ENCODE peak calls at places on chromosome 1, in four cellular contexts. U is GM12878, Q is K562, O is HepG2. P is an unnamed sample.

GRCh38 chr1:25780318-25781129 is 19.5 kb upstream of the SELENON start:
- DNase-seq in U (no peak), O (peak), Q (no peak), P (no peak)

GRCh38 chr1:152873495-152873894 is 4.6 kb upstream of the SMCP start:
- DNase-seq in Q (no peak), O (no peak), U (no peak), P (no peak)

GRCh38 chr1:27539901-27540861 is 50.2 kb upstream of the WASF2 start:
- DNase-seq in Q (no peak), O (no peak), U (no peak), P (no peak)

GRCh38 chr1:2274968-2275475 is 46.9 kb downstream of the SKI start:
- DNase-seq in U (no peak), O (no peak), Q (no peak), P (no peak)

GRCh38 chr1:172145231-172145651 is 275.2 kb upstream of the C1orf105 start:
- DNase-seq in Q (no peak), U (no peak), O (no peak), P (peak)

GRCh38 chr1:24728982-24729381 is 16.3 kb upstream of the CLIC4 start:
- DNase-seq in O (no peak), U (no peak), Q (no peak), P (no peak)

GRCh38 chr1:149978547-149979023 is 31.9 kb downstream of the OTUD7B start:
- DNase-seq in O (peak), Q (no peak), U (no peak), P (no peak)

GRCh38 chr1:119974013-119974412 is 77.7 kb upstream of the ADAM30 start:
- DNase-seq in O (no peak), Q (no peak), U (no peak), P (no peak)

GRCh38 chr1:175338447-175339135 is 146.0 kb upstream of the KIAA0040 start:
- DNase-seq in U (no peak), O (peak), Q (peak), P (peak)

GRCh38 chr1:18901952-18902522 is 318 bp downstream of the ALDH4A1 start:
- DNase-seq in O (no peak), Q (no peak), U (no peak), P (no peak)

GRCh38 chr1:206655471-206655882 is 20.1 kb downstream of the DYRK3 start:
- DNase-seq in O (no peak), Q (no peak), U (no peak), P (peak)

GRCh38 chr1:19081218-19081893 is 124.9 kb upstream of the IFFO2 start:
- DNase-seq in Q (peak), U (no peak), O (no peak), P (no peak)

GRCh38 chr1:24745711-24746582 is 700 bp downstream of the CLIC4 start:
- DNase-seq in U (no peak), Q (peak), O (no peak), P (peak)

GRCh38 chr1:116826818-116827606 is 72.8 kb downstream of the CD2 start:
- DNase-seq in O (peak), Q (peak), U (peak), P (no peak)

GRCh38 chr1:41528726-41529605 is 44.5 kb upstream of the EDN2 start:
- DNase-seq in O (no peak), Q (no peak), U (no peak), P (no peak)

GRCh38 chr1:79323240-79324025 is 316.9 kb upstream of the ADGRL4 start:
- DNase-seq in Q (no peak), U (no peak), O (no peak), P (no peak)

GRCh38 chr1:171948491-171948890 is 107.2 kb downstream of the DNM3 start:
- DNase-seq in Q (no peak), O (no peak), U (no peak), P (no peak)

GRCh38 chr1:17866451-17867029 is 111.4 kb downstream of the ACTL8 start:
- DNase-seq in Q (no peak), U (no peak), O (no peak), P (no peak)

GRCh38 chr1:10251325-10252103 is 41.1 kb downstream of the KIF1B start:
- DNase-seq in U (no peak), O (no peak), Q (no peak), P (no peak)

GRCh38 chr1:77056525-77056924 is 162.7 kb downstream of the PIGK start:
- DNase-seq in U (no peak), Q (no peak), O (no peak), P (no peak)

GRCh38 chr1:183804916-183805734 is at the start of gene RGL1:
- DNase-seq in Q (no peak), O (peak), U (no peak), P (peak)

GRCh38 chr1:81446006-81446669 is 354.6 kb upstream of the ADGRL2 start:
- DNase-seq in Q (no peak), U (no peak), O (no peak), P (no peak)

GRCh38 chr1:51454554-51454953 is 64.5 kb downstream of the EPS15 start:
- DNase-seq in Q (no peak), O (no peak), U (no peak), P (no peak)

GRCh38 chr1:206419783-206420182 is 50.5 kb upstream of the IKBKE start:
- DNase-seq in Q (no peak), O (no peak), U (no peak), P (no peak)

GRCh38 chr1:245748246-245748645 is 593.5 kb downstream of the KIF26B start:
- DNase-seq in Q (peak), O (no peak), U (no peak), P (no peak)

GRCh38 chr1:197774691-197775281 is 494 bp downstream of the DENND1B start:
- DNase-seq in Q (peak), O (peak), U (no peak), P (peak)

GRCh38 chr1:4107291-4107690 is 207.2 kb upstream of the C1orf174 start:
- DNase-seq in O (no peak), Q (no peak), U (no peak), P (no peak)

GRCh38 chr1:11535761-11536572 is 57.0 kb downstream of the DISP3 start:
- DNase-seq in Q (peak), O (peak), U (no peak), P (no peak)

GRCh38 chr1:20837554-20838192 is 50.6 kb upstream of the HP1BP3 start:
- DNase-seq in Q (no peak), U (no peak), O (no peak), P (no peak)

DNA sequence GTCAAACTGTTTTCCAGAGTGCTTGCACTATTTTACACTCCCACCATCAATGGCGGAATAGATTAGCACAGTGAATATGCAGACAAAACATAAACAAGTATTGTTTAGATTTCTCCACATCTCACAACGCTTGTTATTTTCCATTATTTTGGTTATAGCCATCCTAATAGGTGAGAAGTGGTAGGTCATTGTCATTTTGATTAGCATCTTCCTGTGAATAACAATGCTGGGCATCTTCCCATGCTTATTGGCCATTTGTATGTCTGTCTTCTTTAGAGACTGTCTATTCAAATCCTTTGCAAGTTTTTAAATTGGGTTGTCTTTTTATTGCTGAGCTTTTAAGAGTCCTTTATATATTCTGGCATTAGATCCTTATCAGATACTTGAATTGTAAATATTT is 54.7 kb downstream of the LRRC71 start:
- DNase-seq in O (no peak), Q (no peak), U (no peak), P (no peak)
- TF ChIP-seq NFIC in O (no peak), Q (no peak), U (no peak), P (no peak)

DNA sequence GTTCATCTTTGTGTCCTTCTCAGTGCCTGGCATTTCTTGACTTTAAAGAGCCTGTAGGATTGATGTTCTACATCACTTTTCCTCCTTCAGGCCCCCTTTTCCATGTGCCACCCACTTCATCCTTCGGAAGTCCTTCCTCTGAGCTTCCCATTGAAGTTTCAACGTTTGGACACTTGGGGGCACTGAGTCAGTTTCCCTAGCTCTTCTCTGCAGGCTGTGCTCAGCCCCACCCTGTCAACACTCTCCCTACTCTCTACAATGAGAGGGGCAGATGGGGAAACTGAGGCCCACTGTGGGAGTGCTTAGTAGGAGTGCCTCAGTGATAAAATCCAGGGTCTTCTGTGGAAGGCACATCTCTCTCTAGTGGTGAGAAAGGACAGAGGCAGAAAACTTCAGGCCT is 11.9 kb downstream of the KCNJ10 start:
- DNase-seq in U (no peak), Q (peak), O (no peak), P (no peak)
- TF ChIP-seq USF2 in U (no peak), Q (no peak), O (no peak), P (no peak)

DNA sequence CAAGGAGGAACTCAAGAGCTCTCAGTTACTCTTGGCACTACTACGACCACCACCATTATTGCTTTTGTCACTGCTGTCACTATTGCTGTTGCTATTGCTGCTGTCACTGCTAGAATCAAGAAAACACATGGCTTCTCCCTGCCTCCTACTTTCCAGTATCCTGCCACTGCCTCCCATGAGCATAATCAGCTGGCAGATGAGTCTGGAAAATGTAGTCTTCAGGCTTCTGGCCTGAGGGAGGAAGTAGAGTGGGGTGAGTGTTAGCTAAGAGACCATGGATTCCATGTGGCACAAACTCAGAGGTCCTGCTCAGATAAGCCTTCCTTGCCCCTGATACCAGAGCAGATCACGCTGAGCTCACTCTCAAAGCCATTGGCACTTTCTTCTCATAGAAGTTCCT is 71.4 kb upstream of the CNIH3 start:
- DNase-seq in Q (no peak), U (no peak), O (no peak), P (peak)
- TF ChIP-seq NFIC in Q (no peak), U (no peak), O (no peak), P (no peak)

DNA sequence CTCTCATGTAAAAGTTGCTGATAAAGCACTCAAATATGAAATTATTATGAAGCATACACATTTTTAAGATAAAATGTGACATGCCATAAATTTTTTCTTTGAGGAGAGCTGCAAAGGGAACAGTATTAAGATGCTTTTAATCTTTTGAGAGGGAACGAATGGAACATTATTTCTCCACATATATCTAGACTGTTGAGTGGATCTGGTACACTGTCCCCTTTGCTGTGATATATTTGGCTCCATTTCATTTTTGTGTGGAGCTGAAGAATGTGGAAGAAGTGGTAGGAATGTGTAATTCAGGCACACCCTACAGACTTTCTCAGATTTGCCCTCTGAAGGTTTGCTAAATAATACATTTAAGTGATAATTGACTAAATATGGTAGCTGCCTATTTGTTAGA is 31.7 kb downstream of the PGM1 start:
- DNase-seq in U (no peak), Q (no peak), O (no peak), P (no peak)
- TF ChIP-seq USF2 in U (no peak), Q (no peak), O (no peak), P (no peak)

GRCh38 chr1:180229483-180230415 is at the start of gene LHX4:
- DNase-seq in Q (peak), O (no peak), U (no peak), P (peak)
- TF ChIP-seq NFIC in Q (no peak), O (no peak), U (no peak), P (no peak)

DNA sequence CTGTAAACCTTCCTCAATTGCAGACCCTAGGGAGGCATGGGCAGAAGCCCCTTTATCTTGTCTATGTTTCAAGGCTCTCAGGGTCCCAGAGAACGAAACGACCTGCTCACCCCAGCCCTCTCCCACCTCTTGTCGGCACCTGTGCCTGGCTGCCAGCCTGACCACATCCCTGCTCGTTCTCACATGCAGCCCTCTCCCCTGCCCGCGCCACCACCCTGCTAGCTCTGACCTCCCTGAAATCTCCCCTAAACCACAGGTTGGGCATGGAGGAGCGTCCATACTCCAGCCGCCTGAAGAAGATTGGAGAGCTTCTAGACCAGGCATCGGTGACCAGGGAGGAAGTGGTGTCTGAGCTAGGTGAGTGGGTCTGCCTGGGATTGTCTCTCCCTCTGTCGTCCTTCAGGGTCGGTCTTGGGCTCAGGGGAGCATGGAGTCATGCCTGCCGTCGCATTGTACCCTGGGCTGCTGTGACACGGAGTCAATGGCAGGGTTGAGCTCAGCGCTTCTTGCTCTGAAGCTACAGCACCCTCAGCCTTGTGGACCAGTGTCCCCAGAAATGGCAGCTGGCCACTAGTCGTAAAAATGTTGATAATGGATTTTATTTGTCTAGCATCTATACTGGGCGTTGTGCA is 3.6 kb downstream of the ADPRS start:
- DNase-seq in U (no peak), O (no peak), Q (no peak), P (no peak)
- TF ChIP-seq USF2 in U (no peak), O (no peak), Q (no peak), P (no peak)

GRCh38 chr1:46370214-46370633 is 23.9 kb upstream of the FAAH start:
- DNase-seq in O (no peak), Q (peak), U (peak), P (no peak)
- TF ChIP-seq NFIC in O (no peak), Q (no peak), U (no peak), P (no peak)

DNA sequence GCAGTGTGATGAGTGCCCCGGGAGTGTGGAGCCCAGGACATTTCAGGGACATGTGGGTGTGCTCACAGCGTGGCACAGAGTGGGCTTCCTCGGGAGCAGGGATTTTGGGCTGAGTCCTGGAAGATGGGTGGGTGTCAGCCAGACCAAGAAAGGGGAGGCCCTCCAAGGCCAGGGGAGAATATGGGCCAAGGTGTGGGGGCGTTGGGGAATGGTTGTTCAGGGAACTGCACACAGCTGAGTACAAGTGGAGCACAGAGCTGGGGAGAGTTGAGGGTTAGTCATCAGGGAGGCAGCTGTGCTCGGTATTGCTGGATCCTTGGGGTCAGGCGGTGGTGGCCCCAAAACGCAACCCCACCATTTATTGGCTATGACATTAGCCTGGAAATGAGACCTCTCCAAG is 5.5 kb downstream of the POGK start:
- DNase-seq in O (no peak), U (no peak), Q (no peak), P (no peak)
- TF ChIP-seq USF2 in O (no peak), U (no peak), Q (no peak), P (no peak)

DNA sequence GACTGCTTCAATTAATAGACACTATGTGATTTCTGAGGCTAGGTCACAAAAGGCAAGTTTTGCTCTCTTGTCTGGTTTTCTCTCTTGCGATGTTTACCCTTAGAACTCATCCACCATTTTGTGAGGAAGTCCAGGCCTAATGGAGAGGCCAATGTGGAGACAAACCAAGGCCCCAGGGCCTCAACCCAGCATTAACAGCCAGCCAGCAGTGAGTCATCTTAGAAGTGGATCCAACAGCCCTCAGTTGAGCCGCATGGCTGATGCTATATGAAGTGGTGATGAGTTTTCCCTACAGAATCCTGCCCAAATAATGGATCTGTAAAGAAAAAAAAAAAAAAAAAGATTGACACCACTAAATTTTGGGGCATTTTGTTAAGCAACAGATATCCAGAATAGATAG is 95.1 kb downstream of the DNTTIP2 start:
- DNase-seq in Q (no peak), O (no peak), U (no peak), P (no peak)
- TF ChIP-seq NFIC in Q (no peak), O (no peak), U (no peak), P (no peak)

GRCh38 chr1:203914292-203914691 is 52.9 kb downstream of the SNRPE start:
- DNase-seq in U (no peak), Q (no peak), O (peak), P (no peak)

GRCh38 chr1:203916756-203917155 is 55.4 kb downstream of the SNRPE start:
- DNase-seq in O (no peak), Q (no peak), U (no peak), P (no peak)

GRCh38 chr1:203911806-203912205 is 50.4 kb downstream of the SNRPE start:
- DNase-seq in O (no peak), Q (no peak), U (no peak), P (no peak)

GRCh38 chr1:203915811-203916210 is 54.4 kb downstream of the SNRPE start:
- DNase-seq in U (no peak), O (no peak), Q (no peak), P (no peak)

GRCh38 chr1:203913045-203913444 is 51.6 kb downstream of the SNRPE start:
- DNase-seq in O (no peak), U (no peak), Q (no peak), P (no peak)
- TF ChIP-seq USF2 in O (no peak), U (no peak), Q (no peak), P (no peak)

P was measured in SK-N-SH.